ENCODE peak calls at places on chromosomes 3 and 15, in four cellular contexts. X, T, G and J are unnamed samples. For H3K4me1, the result is how much of the 10 kb centered on the place peaks cover.

GRCh38 chr3:194306771-194307640 is 44.1 kb downstream of the CPN2 start:
- DNase-seq in G (no peak), X (no peak), T (no peak), J (no peak)

GRCh38 chr3:66885326-66886000 is 112.6 kb upstream of the KBTBD8 start:
- DNase-seq in X (peak), T (no peak), G (peak), J (no peak)

GRCh38 chr3:72683068-72683467 is 165.2 kb downstream of the SHQ1 start:
- DNase-seq in T (no peak), G (no peak), X (no peak), J (no peak)

GRCh38 chr3:150319900-150320299 is 88.2 kb upstream of the TSC22D2 start:
- DNase-seq in T (peak), X (peak), G (no peak), J (no peak)

GRCh38 chr15:82850242-82850591 is 40.8 kb downstream of the WHAMM start:
- DNase-seq in X (peak), T (no peak), G (peak), J (no peak)

GRCh38 chr3:55203486-55204010 is 275.7 kb upstream of the LRTM1 start:
- DNase-seq in T (no peak), G (no peak), X (peak), J (no peak)

GRCh38 chr3:68996356-68996995 is 17.0 kb downstream of the EOGT start:
- DNase-seq in T (no peak), G (no peak), X (peak), J (peak)

GRCh38 chr15:40002295-40002694 is 36.7 kb downstream of the SRP14 start:
- DNase-seq in T (peak), X (peak), G (peak), J (no peak)

GRCh38 chr3:159798951-159799350 is 189.7 kb upstream of the IL12A start:
- DNase-seq in T (no peak), G (no peak), X (peak), J (no peak)

GRCh38 chr3:81242871-81243270 is 518.6 kb downstream of the GBE1 start:
- DNase-seq in X (peak), G (no peak), T (no peak), J (no peak)

GRCh38 chr3:106560451-106560966 is 691.7 kb upstream of the CBLB start:
- DNase-seq in G (no peak), T (peak), X (peak), J (no peak)

GRCh38 chr3:158492685-158493084 is 78.3 kb upstream of the MLF1 start:
- DNase-seq in G (no peak), X (no peak), T (no peak), J (no peak)

GRCh38 chr3:61522064-61522463 is 39.3 kb upstream of the PTPRG start:
- DNase-seq in G (peak), X (no peak), T (no peak), J (no peak)

GRCh38 chr3:158845748-158846350 is 44.0 kb downstream of the MFSD1 start:
- DNase-seq in T (peak), G (peak), X (no peak), J (no peak)

GRCh38 chr3:196168808-196169391 is 42.3 kb downstream of the ZDHHC19 start:
- DNase-seq in G (no peak), X (no peak), T (no peak), J (no peak)

GRCh38 chr3:197305854-197306253 is 7.4 kb upstream of the DLG1 start:
- DNase-seq in X (peak), T (no peak), G (no peak), J (no peak)

GRCh38 chr3:11583638-11584046 is 60.1 kb downstream of the VGLL4 start:
- DNase-seq in G (no peak), X (peak), T (no peak), J (no peak)

GRCh38 chr15:57118013-57118799 is 199.8 kb downstream of the TCF12 start:
- DNase-seq in G (peak), T (no peak), X (peak), J (no peak)

GRCh38 chr3:86702381-86702958 is 288.5 kb downstream of the VGLL3 start:
- DNase-seq in T (peak), X (peak), G (peak), J (no peak)

GRCh38 chr15:20672469-20672868 is 130.9 kb upstream of the GOLGA6L6 start:
- DNase-seq in T (no peak), X (no peak), G (no peak), J (no peak)

GRCh38 chr15:47218295-47218694 is 499.0 kb upstream of the SEMA6D start:
- DNase-seq in X (no peak), G (no peak), T (no peak), J (no peak)

GRCh38 chr3:166444336-166444735 is 607.1 kb upstream of the BCHE start:
- DNase-seq in X (peak), G (no peak), T (no peak), J (no peak)

GRCh38 chr3:65030847-65031463 is 343.2 kb upstream of the ADAMTS9 start:
- DNase-seq in T (peak), X (peak), G (no peak), J (no peak)

GRCh38 chr3:141093397-141093796 is 42.2 kb downstream of the SPSB4 start:
- DNase-seq in G (no peak), X (no peak), T (no peak), J (no peak)

GRCh38 chr3:107468782-107469181 is 54.0 kb upstream of the BBX start:
- DNase-seq in T (no peak), G (peak), X (no peak), J (no peak)

GRCh38 chr3:129424185-129424841 is 4.1 kb downstream of the EFCAB12 start:
- DNase-seq in X (peak), T (no peak), G (no peak), J (no peak)

GRCh38 chr3:197975311-197975710 is 15.3 kb downstream of the LMLN start:
- DNase-seq in X (no peak), G (no peak), T (no peak), J (no peak)

GRCh38 chr3:111484666-111485065 is 57.3 kb upstream of the CD96 start:
- DNase-seq in T (no peak), X (peak), G (no peak), J (no peak)

GRCh38 chr3:188927971-188928370 is 243.8 kb upstream of the TPRG1 start:
- DNase-seq in X (no peak), G (no peak), T (no peak), J (no peak)

GRCh38 chr3:112338021-112338726 is 5.2 kb downstream of the CD200 start:
- DNase-seq in X (no peak), G (no peak), T (no peak), J (no peak)

GRCh38 chr15:59492389-59493377 is 54.7 kb downstream of the FAM81A start:
- DNase-seq in G (peak), T (peak), X (peak), J (peak)

GRCh38 chr3:122942241-122942640 is 85.3 kb downstream of the SEMA5B start:
- DNase-seq in G (no peak), X (no peak), T (no peak), J (no peak)
- H3K4me3 ChIP-seq in G (no peak), X (no peak), T (no peak), J (no peak)

GRCh38 chr3:101779047-101779807 is at the start of gene NXPE3:
- DNase-seq in G (peak), X (peak), T (peak), J (peak)
- TF ChIP-seq CTCF in G (no peak), X (no peak), T (no peak), J (no peak)

DNA sequence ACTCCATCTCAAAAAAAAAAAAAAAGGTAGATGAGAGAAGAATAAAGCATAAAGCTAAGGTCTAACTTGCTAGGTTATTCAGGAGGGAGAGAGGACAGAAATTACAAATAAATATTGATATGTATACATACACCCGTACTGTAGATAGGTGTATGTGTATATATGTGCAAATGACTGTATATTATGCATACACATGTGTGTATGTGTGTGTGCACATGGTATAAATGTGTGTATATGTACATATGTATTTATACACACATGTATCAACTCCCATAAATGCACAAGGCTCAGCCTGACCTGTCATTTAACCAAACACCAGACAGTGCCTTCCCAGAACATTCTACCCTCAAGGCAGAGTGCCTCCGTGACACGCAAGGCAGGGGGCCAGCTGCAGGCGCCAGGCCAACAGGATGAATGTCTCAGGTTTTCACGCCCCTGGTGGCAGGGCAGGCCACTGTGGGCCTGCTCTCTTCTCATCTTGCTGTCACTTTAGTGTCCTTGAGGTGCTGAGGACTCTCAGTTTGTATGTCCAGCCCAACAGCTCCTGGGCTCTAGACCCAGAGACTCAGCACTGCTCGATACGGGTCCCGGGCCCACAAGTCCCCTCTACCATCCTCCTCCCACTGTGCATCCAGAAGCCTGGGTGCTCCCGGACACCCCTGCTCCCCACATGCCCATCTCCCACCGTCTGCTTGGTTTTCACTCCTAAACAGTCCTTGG is 40.4 kb downstream of the TM2D3 start:
- DNase-seq in X (no peak), T (no peak), G (no peak), J (no peak)
- H3K4me1 ChIP-seq in X (under half), T (under half), G (under half), J (half or more)

DNA sequence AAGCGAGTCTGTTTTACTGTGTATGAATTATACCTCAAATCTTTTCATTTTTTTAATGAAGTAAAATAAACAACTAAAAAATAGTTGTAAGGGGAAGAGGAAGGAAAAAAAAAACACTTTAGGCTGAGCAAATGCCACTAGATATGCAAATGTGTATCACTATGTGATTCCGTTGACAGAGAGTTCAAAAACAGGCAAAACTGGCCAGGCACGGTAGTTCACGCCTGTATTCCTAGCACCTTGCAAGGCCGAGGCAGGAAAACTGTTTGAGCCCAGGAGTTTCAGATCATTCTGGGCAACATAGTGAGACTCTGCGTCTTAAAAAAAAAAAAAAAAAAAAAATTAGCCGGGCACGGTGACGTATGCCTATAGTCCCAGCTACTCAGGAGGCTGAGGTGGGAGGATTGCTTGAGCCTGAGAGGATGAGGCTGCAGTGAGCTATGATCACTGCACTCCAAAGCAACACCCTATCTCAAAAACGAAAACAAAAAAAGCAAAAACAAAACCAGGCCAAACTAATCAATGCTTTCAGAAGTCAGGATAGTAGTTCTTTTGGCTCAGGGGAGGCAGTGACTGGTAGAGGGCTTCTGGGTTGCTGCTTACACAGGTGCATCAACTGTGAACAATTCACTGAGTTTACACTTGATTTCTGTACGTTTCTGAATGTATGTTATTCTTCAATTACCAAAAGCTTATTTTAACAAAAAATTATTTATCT is 7.4 kb downstream of the PRC1 start:
- DNase-seq in G (no peak), X (no peak), T (no peak), J (no peak)
- H3K4me3 ChIP-seq in G (no peak), X (no peak), T (no peak), J (no peak)

GRCh38 chr15:34158355-34158754 is 51.5 kb downstream of the KATNBL1 start:
- DNase-seq in T (no peak), X (no peak), G (no peak), J (no peak)

GRCh38 chr15:34155859-34156258 is 54.0 kb downstream of the PGBD4 start:
- DNase-seq in G (no peak), T (no peak), X (no peak), J (no peak)

GRCh38 chr15:34160735-34161134 is 49.2 kb downstream of the KATNBL1 start:
- DNase-seq in T (no peak), X (no peak), G (peak), J (no peak)

GRCh38 chr15:34161329-34161953 is 48.5 kb downstream of the KATNBL1 start:
- DNase-seq in G (peak), T (peak), X (peak), J (no peak)
- TF ChIP-seq CTCF in G (no peak), T (no peak), X (no peak), J (no peak)

DNA sequence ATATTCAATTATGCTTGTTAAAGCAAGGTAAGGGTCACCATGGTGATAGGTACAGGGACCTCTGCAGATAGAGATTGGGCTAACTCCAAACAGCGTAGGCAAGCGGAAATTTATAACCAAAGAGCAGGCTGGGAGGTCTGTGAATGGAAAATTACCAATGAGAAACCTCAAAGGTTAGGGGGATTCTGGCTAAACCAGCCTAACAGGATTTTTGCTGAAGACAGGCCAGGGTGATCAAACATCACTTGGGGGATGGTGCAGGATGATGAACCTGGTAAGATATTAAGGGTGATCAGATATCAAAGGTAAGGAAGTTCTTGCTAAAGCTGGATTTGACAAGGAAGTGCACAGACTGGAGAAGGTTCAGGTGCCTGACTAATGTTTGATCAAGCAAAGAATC is 35.3 kb upstream of the SNRPN start:
- DNase-seq in X (no peak), G (peak), T (no peak), J (no peak)
- H3K4me1 ChIP-seq in X (under half), G (under half), T (under half), J (under half)

GRCh38 chr15:32688151-32688639 is 29.6 kb upstream of the GREM1 start:
- DNase-seq in G (no peak), X (peak), T (peak), J (no peak)
- H3K4me3 ChIP-seq in G (no peak), X (no peak), T (no peak), J (no peak)